ENCODE peak calls at places on chromosomes 13 and 19, in seven cellular contexts. F, J, Q, G, A, R and Z are unnamed samples.

GRCh38 chr19:10968527-10969081 is 7.8 kb downstream of the SMARCA4 start:
- DNase-seq in F (no peak), J (no peak), Q (no peak), G (no peak), A (no peak), R (no peak), Z (no peak)

GRCh38 chr13:66765559-66765958 is 464.6 kb downstream of the PCDH9 start:
- DNase-seq in F (no peak), J (no peak), Q (no peak), G (no peak), A (no peak), R (no peak), Z (no peak)

GRCh38 chr13:21610687-21611086 is 6.7 kb upstream of the MICU2 start:
- DNase-seq in F (no peak), J (no peak), Q (no peak), G (no peak), A (no peak), R (no peak), Z (no peak)

GRCh38 chr13:114064516-114065140 is 67.8 kb downstream of the RASA3 start:
- DNase-seq in F (peak; percentile 28), J (no peak), Q (no peak), G (no peak), A (no peak), R (no peak), Z (peak; percentile 66)

GRCh38 chr13:70108276-70108845 is at the start of gene KLHL1:
- DNase-seq in F (no peak), J (no peak), Q (peak; percentile 20), G (no peak), A (no peak), R (no peak), Z (no peak)

GRCh38 chr19:48896191-48896720 is 2.3 kb downstream of the TULP2 start:
- DNase-seq in F (peak; percentile 65), J (no peak), Q (peak; percentile 93), G (no peak), A (peak; percentile 71), R (peak; percentile 56), Z (peak; percentile 49)

GRCh38 chr13:40484981-40485380 is 181.5 kb downstream of the FOXO1 start:
- DNase-seq in F (no peak), J (no peak), Q (no peak), G (no peak), A (no peak), R (peak; percentile 58), Z (no peak)

GRCh38 chr13:109297628-109298027 is 488.8 kb downstream of the IRS2 start:
- DNase-seq in F (no peak), J (no peak), Q (no peak), G (peak; percentile 46), A (no peak), R (no peak), Z (peak; percentile 58)

GRCh38 chr13:38582133-38582532 is 104.7 kb upstream of the FREM2 start:
- DNase-seq in F (no peak), J (no peak), Q (peak; percentile 72), G (no peak), A (no peak), R (no peak), Z (peak; percentile 46)

GRCh38 chr13:39910041-39910440 is 254.6 kb downstream of the COG6 start:
- DNase-seq in F (no peak), J (no peak), Q (no peak), G (no peak), A (no peak), R (no peak), Z (no peak)

GRCh38 chr13:113103646-113104045 is 1.9 kb upstream of the F7 start:
- DNase-seq in F (no peak), J (no peak), Q (no peak), G (no peak), A (no peak), R (no peak), Z (no peak)

GRCh38 chr19:37654833-37655688 is at the start of gene ZFP30:
- DNase-seq in F (peak; percentile 93), J (peak; percentile 72), Q (peak; percentile 75), G (peak; percentile 63), A (peak; percentile 93), R (peak; percentile 79), Z (peak; percentile 90)

GRCh38 chr19:47471381-47471732 is 336 bp downstream of the SLC8A2 start:
- DNase-seq in F (no peak), J (no peak), Q (no peak), G (no peak), A (no peak), R (no peak), Z (no peak)

GRCh38 chr13:102693781-102694180 is 1.1 kb downstream of the METTL21C start:
- DNase-seq in F (no peak), J (no peak), Q (no peak), G (peak; percentile 6), A (no peak), R (no peak), Z (peak; percentile 50)

GRCh38 chr19:47545061-47545948 is 27.6 kb downstream of the ZNF541 start:
- DNase-seq in F (no peak), J (no peak), Q (peak; percentile 62), G (no peak), A (no peak), R (peak; percentile 53), Z (no peak)

GRCh38 chr19:34237939-34238338 is 16.4 kb upstream of the GARRE1 start:
- DNase-seq in F (no peak), J (no peak), Q (no peak), G (no peak), A (no peak), R (no peak), Z (no peak)

GRCh38 chr19:34237283-34237682 is 17.1 kb upstream of the GARRE1 start:
- DNase-seq in F (no peak), J (no peak), Q (no peak), G (no peak), A (no peak), R (no peak), Z (no peak)

GRCh38 chr19:34244611-34245299 is 9.6 kb upstream of the GARRE1 start:
- DNase-seq in F (no peak), J (no peak), Q (no peak), G (no peak), A (no peak), R (no peak), Z (peak; percentile 35)

GRCh38 chr19:34243876-34244578 is 10.3 kb upstream of the GARRE1 start:
- DNase-seq in F (no peak), J (no peak), Q (no peak), G (no peak), A (no peak), R (no peak), Z (no peak)

GRCh38 chr19:34241513-34242337 is 12.6 kb upstream of the GARRE1 start:
- DNase-seq in F (no peak), J (no peak), Q (peak; percentile 93), G (no peak), A (no peak), R (no peak), Z (no peak)
- TF ChIP-seq CTCF in F (no peak), J (no peak), Q (peak; percentile 80), G (peak; percentile 38), A (no peak), R (no peak), Z (no peak)

GRCh38 chr13:71613347-71613746 is 253.7 kb downstream of the DACH1 start:
- DNase-seq in F (no peak), J (no peak), Q (no peak), G (no peak), A (no peak), R (no peak), Z (no peak)
- TF ChIP-seq CTCF in F (no peak), J (no peak), Q (no peak), G (no peak), A (no peak), R (no peak), Z (no peak)

GRCh38 chr19:18590273-18591272 is 2.0 kb downstream of the REX1BD start:
- DNase-seq in F (no peak), J (no peak), Q (peak; percentile 99), G (no peak), A (no peak), R (no peak), Z (peak; percentile 45)
- TF ChIP-seq CTCF in F (no peak), J (no peak), Q (peak; percentile 77), G (peak; percentile 27), A (no peak), R (no peak), Z (peak; percentile 26)

GRCh38 chr19:38875656-38876345 is 2.3 kb downstream of the RINL start:
- DNase-seq in F (no peak), J (no peak), Q (no peak), G (no peak), A (no peak), R (no peak), Z (no peak)
- TF ChIP-seq CTCF in F (no peak), J (no peak), Q (no peak), G (no peak), A (no peak), R (no peak), Z (no peak)

DNA sequence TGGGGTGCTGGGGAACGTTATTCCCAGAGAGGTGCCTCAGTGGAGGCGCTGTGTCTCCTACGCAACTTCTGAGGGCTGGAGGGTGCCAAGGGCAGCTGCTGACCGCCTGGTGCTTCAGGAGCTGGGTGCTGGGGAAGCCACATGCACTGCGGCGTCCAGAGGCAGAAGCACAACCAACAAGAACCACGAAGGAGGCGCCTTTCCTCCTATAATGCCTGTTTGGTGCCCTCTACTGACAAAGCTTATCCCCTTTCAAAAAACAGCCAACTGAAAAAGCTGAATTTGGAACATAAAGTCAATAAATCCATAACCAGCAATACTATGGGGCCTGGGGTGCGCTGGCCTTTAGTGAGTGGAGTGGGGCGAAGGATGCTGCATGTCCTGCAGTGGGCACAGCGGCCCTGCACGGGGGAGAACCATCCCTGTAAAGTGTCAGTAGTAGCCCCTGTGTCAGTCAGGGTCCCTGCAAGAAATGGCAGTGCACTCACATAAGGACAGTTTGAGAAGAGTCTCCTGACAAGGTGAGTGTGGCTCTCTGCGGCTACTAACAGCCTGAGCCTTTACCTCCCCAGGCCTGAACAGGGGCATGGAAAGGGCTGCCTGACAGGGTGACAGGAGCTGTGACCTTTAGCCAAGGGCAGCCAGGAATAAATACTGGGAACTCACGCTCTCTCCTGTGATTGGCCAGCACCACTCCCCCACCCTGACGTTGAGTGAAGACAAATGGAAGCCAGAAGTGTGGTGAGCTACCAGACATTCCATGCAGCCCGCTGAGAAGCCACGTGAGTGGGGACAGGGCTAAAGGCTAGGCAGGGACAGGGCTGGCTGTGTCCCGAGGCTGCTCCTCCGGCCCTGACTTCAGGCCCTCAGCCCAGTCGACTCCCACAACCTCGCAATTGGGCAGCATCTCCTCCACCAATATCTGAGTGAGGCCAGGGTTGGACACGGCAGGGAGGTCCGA is 4.5 kb upstream of the B3GNT8 start:
- DNase-seq in F (peak; percentile 82), J (no peak), Q (peak; percentile 51), G (no peak), A (peak; percentile 84), R (no peak), Z (peak; percentile 48)
- TF ChIP-seq CTCF in F (peak; percentile 54), J (no peak), Q (peak; percentile 48), G (peak; percentile 50), A (peak; percentile 47), R (no peak), Z (peak; percentile 42)

DNA sequence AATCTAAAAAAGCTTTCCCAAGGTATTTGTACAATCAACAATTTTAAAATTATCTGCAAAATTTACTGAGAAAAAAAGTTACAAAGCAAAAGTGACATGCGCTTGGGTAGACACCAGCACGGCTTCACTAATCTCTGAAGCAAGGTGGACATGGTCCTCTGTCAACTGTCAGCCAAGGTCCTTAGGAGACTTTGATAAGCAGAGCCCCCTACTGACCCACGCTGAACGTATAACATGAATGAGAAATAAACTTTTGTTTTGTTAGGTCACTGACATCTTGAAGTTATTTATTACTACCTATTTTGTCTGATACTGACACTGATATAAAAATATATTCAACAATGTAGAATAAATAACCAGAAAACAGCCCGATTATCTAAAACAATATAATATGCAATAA is 100.7 kb upstream of the OBI1 start:
- DNase-seq in F (no peak), J (no peak), Q (peak; percentile 43), G (no peak), A (no peak), R (no peak), Z (no peak)
- TF ChIP-seq CTCF in F (no peak), J (no peak), Q (peak; percentile 42), G (no peak), A (no peak), R (no peak), Z (no peak)